ENCODE peak calls at places on chromosomes 13 and 19, in seven cellular contexts. T, J, A, B, V, Y and D are unnamed samples.
A peak's percentile ranks its signal among the peaks of the same experiment; 100 is the strongest.

GRCh38 chr13:112928958-112929777 is 39.8 kb upstream of the MCF2L start:
- DNase-seq in T (no peak), J (no peak), A (no peak), B (peak; percentile 28), V (peak; percentile 66), Y (peak; percentile 45), D (no peak)

GRCh38 chr13:73835138-73835721 is 299.0 kb downstream of the KLF12 start:
- DNase-seq in T (no peak), J (no peak), A (no peak), B (peak; percentile 56), V (no peak), Y (no peak), D (no peak)

GRCh38 chr13:26719356-26719945 is 41.1 kb downstream of the GPR12 start:
- DNase-seq in T (no peak), J (no peak), A (no peak), B (peak; percentile 4), V (no peak), Y (no peak), D (no peak)

GRCh38 chr19:3463039-3463958 is 17.0 kb downstream of the SMIM24 start:
- DNase-seq in T (no peak), J (no peak), A (no peak), B (no peak), V (no peak), Y (no peak), D (no peak)

GRCh38 chr19:11425719-11426457 is 6.8 kb upstream of the RGL3 start:
- DNase-seq in T (no peak), J (no peak), A (no peak), B (no peak), V (no peak), Y (no peak), D (no peak)

GRCh38 chr13:40220299-40220935 is 446.0 kb downstream of the FOXO1 start:
- DNase-seq in T (peak; percentile 55), J (no peak), A (no peak), B (no peak), V (no peak), Y (no peak), D (no peak)

GRCh38 chr19:49491030-49491803 is 3.8 kb downstream of the RPL13A start:
- DNase-seq in T (no peak), J (no peak), A (peak; percentile 45), B (no peak), V (no peak), Y (no peak), D (no peak)

GRCh38 chr13:66714795-66715194 is 515.3 kb downstream of the PCDH9 start:
- DNase-seq in T (no peak), J (no peak), A (no peak), B (no peak), V (no peak), Y (no peak), D (no peak)

GRCh38 chr13:112153364-112153763 is 86.4 kb downstream of the SOX1 start:
- DNase-seq in T (no peak), J (peak; percentile 3), A (no peak), B (no peak), V (no peak), Y (no peak), D (no peak)

GRCh38 chr13:110305001-110305400 is 2.0 kb downstream of the COL4A1 start:
- DNase-seq in T (no peak), J (no peak), A (no peak), B (no peak), V (no peak), Y (no peak), D (no peak)

GRCh38 chr13:30895773-30896172 is 10.3 kb upstream of the MEDAG start:
- DNase-seq in T (peak; percentile 76), J (no peak), A (peak; percentile 67), B (peak; percentile 92), V (no peak), Y (no peak), D (no peak)

GRCh38 chr19:38839816-38840582 is 8.4 kb upstream of the ECH1 start:
- DNase-seq in T (no peak), J (no peak), A (no peak), B (peak; percentile 40), V (no peak), Y (peak; percentile 85), D (peak; percentile 14)

GRCh38 chr13:95624020-95624419 is 20.5 kb downstream of the DZIP1 start:
- DNase-seq in T (peak; percentile 16), J (no peak), A (peak; percentile 38), B (peak; percentile 64), V (no peak), Y (peak; percentile 27), D (no peak)

GRCh38 chr13:113010510-113010865 is 41.5 kb downstream of the MCF2L start:
- DNase-seq in T (no peak), J (no peak), A (no peak), B (no peak), V (no peak), Y (no peak), D (no peak)

GRCh38 chr19:29845576-29846176 is 33.9 kb downstream of the CCNE1 start:
- DNase-seq in T (peak; percentile 19), J (no peak), A (peak; percentile 32), B (peak; percentile 18), V (peak; percentile 37), Y (peak; percentile 54), D (no peak)

DNA sequence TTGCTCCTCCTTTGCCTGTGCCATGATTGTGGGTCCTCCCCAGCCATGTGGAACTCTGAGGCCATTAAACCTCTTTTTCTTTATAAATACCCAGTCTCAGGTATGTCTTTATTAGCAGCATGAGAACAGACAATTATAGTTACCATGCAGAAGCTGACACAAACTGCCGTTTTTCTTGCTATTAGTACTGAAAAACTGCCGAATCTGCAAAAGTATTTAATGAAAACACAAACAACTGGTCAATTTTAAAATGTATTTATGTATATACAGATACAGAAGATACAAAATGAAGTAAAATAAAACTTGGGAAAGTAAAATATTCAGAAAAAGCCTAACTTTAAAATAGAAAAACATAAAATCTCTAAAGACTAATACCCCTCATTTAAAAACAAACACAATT is 206.3 kb downstream of the DIAPH3 start:
- DNase-seq in T (no peak), J (no peak), A (no peak), B (no peak), V (no peak), Y (no peak), D (no peak)
- H3K27ac ChIP-seq in T (no peak overlapping the region), J (no peak overlapping the region), A (no peak overlapping the region), B (no peak overlapping the region), V (no peak overlapping the region), Y (no peak overlapping the region), D (no peak overlapping the region)

DNA sequence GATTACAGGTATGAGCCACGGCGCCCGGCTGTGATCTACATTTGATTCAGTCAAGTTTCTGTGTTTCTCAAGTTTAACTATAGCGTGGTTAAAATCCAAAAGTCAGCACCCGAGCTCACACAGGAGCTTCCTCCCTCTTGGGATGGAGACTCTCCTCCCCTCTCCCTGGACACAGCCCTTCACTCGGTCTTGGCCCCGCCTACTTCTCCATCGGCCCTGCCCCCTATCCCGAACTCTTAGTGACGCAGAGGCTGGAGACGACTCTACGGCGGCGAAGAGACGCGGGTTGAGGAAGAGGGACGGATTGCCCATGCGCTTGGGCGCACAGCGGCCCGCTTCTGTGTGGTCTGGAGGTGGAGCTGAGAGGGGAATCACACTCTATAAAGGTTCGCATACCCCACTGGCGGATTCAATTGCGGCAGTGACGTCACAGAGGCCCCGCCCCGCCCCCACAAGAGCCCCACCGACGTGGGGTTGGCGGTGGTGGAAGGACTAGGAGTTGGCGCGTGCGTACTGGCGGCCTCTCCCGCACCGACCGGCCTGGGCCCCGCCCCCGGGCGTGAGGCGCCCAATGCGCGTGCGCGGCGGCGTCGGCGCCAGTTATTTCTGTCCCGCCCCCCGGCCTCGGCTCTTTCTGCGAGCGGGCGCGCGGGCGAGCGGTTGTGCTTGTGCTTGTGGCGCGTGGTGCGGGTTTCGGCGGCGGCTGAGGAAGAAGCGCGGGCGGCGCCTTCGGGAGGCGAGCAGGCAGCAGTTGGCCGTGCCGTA is at the start of gene TRIM28:
- DNase-seq in T (peak; percentile 98), J (peak; percentile 99), A (peak; percentile 99), B (peak; percentile 99), V (peak; percentile 99), Y (peak; percentile 98), D (peak; percentile 100)
- H3K4me3 ChIP-seq in T (peak within 1 kb of the TSS; percentile 79), J (peak within 1 kb of the TSS; percentile 93), A (peak within 1 kb of the TSS; percentile 79), B (peak within 1 kb of the TSS; percentile 77), V (peak within 1 kb of the TSS; percentile 97), Y (peak within 1 kb of the TSS; percentile 87), D (peak within 1 kb of the TSS; percentile 81)

DNA sequence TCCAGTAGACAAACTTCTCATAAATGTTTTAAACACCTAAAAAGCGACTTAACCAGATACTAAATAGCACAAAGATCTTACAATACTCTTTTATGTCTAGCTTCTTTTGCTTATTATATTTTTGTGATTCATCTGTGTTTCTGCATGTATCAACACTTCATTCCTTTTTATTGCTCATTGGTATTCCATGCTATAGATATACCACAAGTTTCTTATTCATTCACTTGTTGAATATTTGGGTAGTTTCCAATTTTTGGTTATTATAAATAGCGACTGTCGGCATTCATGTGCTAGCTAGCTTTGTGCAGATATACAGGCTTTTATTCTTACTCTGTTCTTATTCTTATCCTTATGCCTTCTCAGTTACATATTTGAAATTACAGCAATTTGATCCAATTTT is 50.0 kb upstream of the RGCC start:
- DNase-seq in T (no peak), J (no peak), A (no peak), B (peak; percentile 63), V (no peak), Y (no peak), D (no peak)
- TF ChIP-seq POLR2A in T (no peak), J (no peak), A (no peak), B (no peak), V (no peak), Y (no peak), D (no peak)

DNA sequence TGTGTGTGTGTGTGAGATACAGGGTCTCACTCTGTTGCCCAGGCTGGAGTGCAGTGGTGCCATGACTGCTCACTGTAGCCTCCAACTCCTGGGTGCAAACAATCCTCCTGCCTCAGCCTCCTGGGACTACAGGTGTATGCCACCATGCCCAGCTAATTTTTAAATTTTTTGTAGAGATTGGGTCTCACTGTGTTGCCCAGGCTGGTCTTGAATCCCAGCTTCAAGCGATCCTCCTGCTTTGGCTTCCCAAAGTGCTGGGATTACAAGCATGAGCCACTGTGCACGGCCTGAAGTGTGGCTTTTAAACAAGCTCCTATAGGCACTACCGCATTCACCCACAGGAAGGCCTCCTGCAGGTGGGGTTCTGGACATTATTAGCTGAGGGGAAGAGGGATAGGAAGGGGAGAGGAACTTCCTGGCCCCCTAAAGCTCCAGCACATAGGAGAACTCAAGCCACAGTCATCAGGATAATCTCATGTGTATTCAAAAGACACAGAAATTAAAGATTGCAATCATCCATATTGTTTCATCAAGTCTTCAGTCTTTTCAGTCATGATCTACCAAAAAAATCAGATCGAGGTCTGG is 24.8 kb upstream of the SLC46A3 start:
- DNase-seq in T (no peak), J (no peak), A (no peak), B (no peak), V (no peak), Y (no peak), D (no peak)
- H3K27ac ChIP-seq in T (no peak overlapping the region), J (peak overlapping the region; percentile 12), A (no peak overlapping the region), B (no peak overlapping the region), V (no peak overlapping the region), Y (no peak overlapping the region), D (no peak overlapping the region)

DNA sequence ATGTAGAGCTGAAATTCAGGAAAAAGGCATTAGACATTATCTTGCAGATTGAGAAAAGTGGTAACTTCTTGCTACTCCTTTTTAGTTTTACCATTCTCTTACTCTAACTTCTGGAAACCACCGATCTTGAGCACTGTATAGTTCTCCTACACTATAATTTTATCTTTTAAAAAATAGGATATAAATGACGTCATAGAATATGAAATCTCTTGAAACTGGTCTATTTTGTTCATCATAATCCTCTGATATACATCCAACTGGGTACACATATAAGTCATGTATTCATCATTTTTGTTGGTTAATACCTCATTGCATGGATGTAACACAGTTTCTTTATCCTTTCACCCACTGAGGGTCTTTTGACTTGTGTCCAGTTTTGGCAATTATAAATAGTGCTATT is 629.9 kb upstream of the PRR20A start:
- DNase-seq in T (no peak), J (no peak), A (no peak), B (no peak), V (no peak), Y (no peak), D (no peak)
- H3K4me3 ChIP-seq in T (no peak overlapping the region), J (no peak overlapping the region), A (no peak overlapping the region), B (no peak overlapping the region), V (no peak overlapping the region), Y (no peak overlapping the region), D (no peak overlapping the region)